ENCODE peak calls at places on chromosomes 7 and 10, in nine cellular contexts. One of them, this sample, is unnamed.
A peak's percentile ranks its signal among the peaks of the same experiment; 100 is the strongest.

GRCh38 chr7:143507534-143507933 is 29.9 kb downstream of the TAS2R41 start:
- DNase-seq in GM04503: no peak
- DNase-seq in kidney epithelial cell: no peak
- DNase-seq in T-cell: no peak
- DNase-seq in activated CD4-positive, alpha-beta T cell treated with anti-CD3 and anti-CD28 coated beads, Interleukin-2, amount 50 U/mL, for 1 hour: no peak
- DNase-seq in stimulated activated naive CD8-positive, alpha-beta T cell treated with anti-CD3 and anti-CD28 coated beads, Interleukin-15, Interleukin-2, amounts not matched to agents 100 U/mL and 50 U/mL, for 24 hours: no peak
- DNase-seq in neural crest cell: no peak
- DNase-seq in occipital lobe: no peak
- DNase-seq in amygdala: no peak
- DNase-seq in this sample: no peak

GRCh38 chr7:99080679-99081078 is 63.2 kb downstream of the SMURF1 start:
- DNase-seq in GM04503: no peak
- DNase-seq in kidney epithelial cell: no peak
- DNase-seq in T-cell: no peak
- DNase-seq in activated CD4-positive, alpha-beta T cell treated with anti-CD3 and anti-CD28 coated beads, Interleukin-2, amount 50 U/mL, for 1 hour: no peak
- DNase-seq in stimulated activated naive CD8-positive, alpha-beta T cell treated with anti-CD3 and anti-CD28 coated beads, Interleukin-15, Interleukin-2, amounts not matched to agents 100 U/mL and 50 U/mL, for 24 hours: no peak
- DNase-seq in neural crest cell: no peak
- DNase-seq in occipital lobe: no peak
- DNase-seq in amygdala: no peak
- DNase-seq in this sample: no peak

GRCh38 chr7:121187676-121188075 is 141.1 kb upstream of the WNT16 start:
- DNase-seq in GM04503: no peak
- DNase-seq in kidney epithelial cell: no peak
- DNase-seq in T-cell: no peak
- DNase-seq in activated CD4-positive, alpha-beta T cell treated with anti-CD3 and anti-CD28 coated beads, Interleukin-2, amount 50 U/mL, for 1 hour: no peak
- DNase-seq in stimulated activated naive CD8-positive, alpha-beta T cell treated with anti-CD3 and anti-CD28 coated beads, Interleukin-15, Interleukin-2, amounts not matched to agents 100 U/mL and 50 U/mL, for 24 hours: no peak
- DNase-seq in neural crest cell: no peak
- DNase-seq in occipital lobe: no peak
- DNase-seq in amygdala: no peak
- DNase-seq in this sample: no peak

GRCh38 chr7:17402628-17403278 is 104.3 kb downstream of the AHR start:
- DNase-seq in GM04503: no peak
- DNase-seq in kidney epithelial cell: no peak
- DNase-seq in T-cell: no peak
- DNase-seq in activated CD4-positive, alpha-beta T cell treated with anti-CD3 and anti-CD28 coated beads, Interleukin-2, amount 50 U/mL, for 1 hour: no peak
- DNase-seq in stimulated activated naive CD8-positive, alpha-beta T cell treated with anti-CD3 and anti-CD28 coated beads, Interleukin-15, Interleukin-2, amounts not matched to agents 100 U/mL and 50 U/mL, for 24 hours: peak; percentile 7
- DNase-seq in neural crest cell: no peak
- DNase-seq in occipital lobe: no peak
- DNase-seq in amygdala: no peak
- DNase-seq in this sample: no peak

GRCh38 chr10:129613377-129613980 is 146.4 kb downstream of the MGMT start:
- DNase-seq in GM04503: no peak
- DNase-seq in kidney epithelial cell: no peak
- DNase-seq in T-cell: no peak
- DNase-seq in activated CD4-positive, alpha-beta T cell treated with anti-CD3 and anti-CD28 coated beads, Interleukin-2, amount 50 U/mL, for 1 hour: no peak
- DNase-seq in stimulated activated naive CD8-positive, alpha-beta T cell treated with anti-CD3 and anti-CD28 coated beads, Interleukin-15, Interleukin-2, amounts not matched to agents 100 U/mL and 50 U/mL, for 24 hours: no peak
- DNase-seq in neural crest cell: no peak
- DNase-seq in occipital lobe: no peak
- DNase-seq in amygdala: no peak
- DNase-seq in this sample: no peak

GRCh38 chr7:2757904-2758672 is 70.1 kb downstream of the AMZ1 start:
- DNase-seq in GM04503: peak; percentile 97
- DNase-seq in kidney epithelial cell: peak; percentile 99
- DNase-seq in T-cell: no peak
- DNase-seq in activated CD4-positive, alpha-beta T cell treated with anti-CD3 and anti-CD28 coated beads, Interleukin-2, amount 50 U/mL, for 1 hour: peak; percentile 16
- DNase-seq in stimulated activated naive CD8-positive, alpha-beta T cell treated with anti-CD3 and anti-CD28 coated beads, Interleukin-15, Interleukin-2, amounts not matched to agents 100 U/mL and 50 U/mL, for 24 hours: peak; percentile 75
- DNase-seq in neural crest cell: no peak
- DNase-seq in occipital lobe: peak; percentile 45
- DNase-seq in amygdala: no peak
- DNase-seq in this sample: peak; percentile 63

GRCh38 chr7:142759433-142759832 is 10.2 kb downstream of the PRSS1 start:
- DNase-seq in GM04503: no peak
- DNase-seq in kidney epithelial cell: no peak
- DNase-seq in T-cell: no peak
- DNase-seq in activated CD4-positive, alpha-beta T cell treated with anti-CD3 and anti-CD28 coated beads, Interleukin-2, amount 50 U/mL, for 1 hour: no peak
- DNase-seq in stimulated activated naive CD8-positive, alpha-beta T cell treated with anti-CD3 and anti-CD28 coated beads, Interleukin-15, Interleukin-2, amounts not matched to agents 100 U/mL and 50 U/mL, for 24 hours: no peak
- DNase-seq in neural crest cell: no peak
- DNase-seq in occipital lobe: no peak
- DNase-seq in amygdala: no peak
- DNase-seq in this sample: no peak

GRCh38 chr10:71433116-71433982 is 36.6 kb downstream of the CDH23 start:
- DNase-seq in GM04503: no peak
- DNase-seq in kidney epithelial cell: no peak
- DNase-seq in T-cell: no peak
- DNase-seq in activated CD4-positive, alpha-beta T cell treated with anti-CD3 and anti-CD28 coated beads, Interleukin-2, amount 50 U/mL, for 1 hour: no peak
- DNase-seq in stimulated activated naive CD8-positive, alpha-beta T cell treated with anti-CD3 and anti-CD28 coated beads, Interleukin-15, Interleukin-2, amounts not matched to agents 100 U/mL and 50 U/mL, for 24 hours: no peak
- DNase-seq in neural crest cell: no peak
- DNase-seq in occipital lobe: no peak
- DNase-seq in amygdala: no peak
- DNase-seq in this sample: no peak

GRCh38 chr7:108146070-108146842 is 16.1 kb upstream of the LAMB4 start:
- DNase-seq in GM04503: peak; percentile 39
- DNase-seq in kidney epithelial cell: peak; percentile 39
- DNase-seq in T-cell: peak; percentile 8
- DNase-seq in activated CD4-positive, alpha-beta T cell treated with anti-CD3 and anti-CD28 coated beads, Interleukin-2, amount 50 U/mL, for 1 hour: peak; percentile 3
- DNase-seq in stimulated activated naive CD8-positive, alpha-beta T cell treated with anti-CD3 and anti-CD28 coated beads, Interleukin-15, Interleukin-2, amounts not matched to agents 100 U/mL and 50 U/mL, for 24 hours: peak; percentile 58
- DNase-seq in neural crest cell: peak; percentile 67
- DNase-seq in occipital lobe: peak; percentile 63
- DNase-seq in amygdala: peak; percentile 65
- DNase-seq in this sample: peak; percentile 76

GRCh38 chr7:123769371-123769770 is 20.6 kb upstream of the WASL start:
- DNase-seq in GM04503: no peak
- DNase-seq in kidney epithelial cell: no peak
- DNase-seq in T-cell: no peak
- DNase-seq in activated CD4-positive, alpha-beta T cell treated with anti-CD3 and anti-CD28 coated beads, Interleukin-2, amount 50 U/mL, for 1 hour: no peak
- DNase-seq in stimulated activated naive CD8-positive, alpha-beta T cell treated with anti-CD3 and anti-CD28 coated beads, Interleukin-15, Interleukin-2, amounts not matched to agents 100 U/mL and 50 U/mL, for 24 hours: no peak
- DNase-seq in neural crest cell: no peak
- DNase-seq in occipital lobe: no peak
- DNase-seq in amygdala: no peak
- DNase-seq in this sample: no peak

GRCh38 chr10:105577865-105578607 is 936.9 kb downstream of the SORCS3 start:
- DNase-seq in GM04503: no peak
- DNase-seq in kidney epithelial cell: no peak
- DNase-seq in T-cell: no peak
- DNase-seq in activated CD4-positive, alpha-beta T cell treated with anti-CD3 and anti-CD28 coated beads, Interleukin-2, amount 50 U/mL, for 1 hour: no peak
- DNase-seq in stimulated activated naive CD8-positive, alpha-beta T cell treated with anti-CD3 and anti-CD28 coated beads, Interleukin-15, Interleukin-2, amounts not matched to agents 100 U/mL and 50 U/mL, for 24 hours: no peak
- DNase-seq in neural crest cell: no peak
- DNase-seq in occipital lobe: no peak
- DNase-seq in amygdala: no peak
- DNase-seq in this sample: no peak

GRCh38 chr10:78779339-78779955 is 289.3 kb upstream of the ZMIZ1 start:
- DNase-seq in GM04503: no peak
- DNase-seq in kidney epithelial cell: peak; percentile 56
- DNase-seq in T-cell: no peak
- DNase-seq in activated CD4-positive, alpha-beta T cell treated with anti-CD3 and anti-CD28 coated beads, Interleukin-2, amount 50 U/mL, for 1 hour: no peak
- DNase-seq in stimulated activated naive CD8-positive, alpha-beta T cell treated with anti-CD3 and anti-CD28 coated beads, Interleukin-15, Interleukin-2, amounts not matched to agents 100 U/mL and 50 U/mL, for 24 hours: no peak
- DNase-seq in neural crest cell: no peak
- DNase-seq in occipital lobe: no peak
- DNase-seq in amygdala: no peak
- DNase-seq in this sample: no peak